ENCODE peak calls at places on chromosomes 6 and 20, in ten cellular contexts. N is LoVo; J is activated naive CD8-positive, alpha-beta T cell treated with anti-CD3 and anti-CD28 coated beads for 36 hours; L is NCI-H2081; E is GM20000; D is GM12878; K is C1 segment of cervical spinal cord; A is fibroblast of gingiva; Q is AG09319; I is stimulated activated CD8-positive, alpha-beta memory T cell treated with anti-CD3 and anti-CD28 coated beads, Interleukin-7, amount 100 ng/mL, for 4 hours. Y is an unnamed sample.
A peak's percentile ranks its signal among the peaks of the same experiment; 100 is the strongest.

GRCh38 chr6:148082044-148082443 is 260.6 kb upstream of the SASH1 start:
- DNase-seq in N (no peak), J (no peak), L (no peak), E (no peak), D (no peak), K (no peak), A (no peak), Q (no peak), I (no peak), Y (no peak)

GRCh38 chr6:10486215-10486614 is 34.9 kb upstream of the GCNT2 start:
- DNase-seq in N (no peak), J (no peak), L (no peak), E (no peak), D (no peak), K (no peak), A (no peak), Q (no peak), I (no peak), Y (no peak)

GRCh38 chr6:30940361-30941001 is at the start of gene MUCL3:
- DNase-seq in N (no peak), J (no peak), L (no peak), E (no peak), D (no peak), K (no peak), A (no peak), Q (no peak), I (no peak), Y (no peak)

GRCh38 chr6:138716017-138716416 is 57.6 kb upstream of the CCDC28A start:
- DNase-seq in N (no peak), J (no peak), L (no peak), E (peak; percentile 35), D (no peak), K (no peak), A (no peak), Q (no peak), I (no peak), Y (no peak)

GRCh38 chr20:25437153-25437581 is 29.7 kb downstream of the GINS1 start:
- DNase-seq in N (no peak), J (no peak), L (no peak), E (no peak), D (no peak), K (no peak), A (no peak), Q (no peak), I (no peak), Y (no peak)

GRCh38 chr20:62692176-62692575 is 16.5 kb upstream of the NTSR1 start:
- DNase-seq in N (no peak), J (no peak), L (no peak), E (no peak), D (no peak), K (no peak), A (no peak), Q (no peak), I (no peak), Y (no peak)

GRCh38 chr6:79646006-79646405 is 14.9 kb downstream of the SH3BGRL2 start:
- DNase-seq in N (no peak), J (peak; percentile 33), L (no peak), E (no peak), D (no peak), K (no peak), A (no peak), Q (no peak), I (no peak), Y (no peak)

GRCh38 chr6:2231438-2231837 is 14.0 kb downstream of the GMDS start:
- DNase-seq in N (no peak), J (no peak), L (no peak), E (no peak), D (no peak), K (no peak), A (peak; percentile 35), Q (no peak), I (no peak), Y (no peak)

GRCh38 chr20:63261808-63262528 is 7.7 kb upstream of the NKAIN4 start:
- DNase-seq in N (no peak), J (no peak), L (no peak), E (no peak), D (no peak), K (no peak), A (no peak), Q (no peak), I (no peak), Y (no peak)

GRCh38 chr6:158571826-158572652 is 12.1 kb downstream of the TMEM181 start:
- DNase-seq in N (peak; percentile 60), J (no peak), L (no peak), E (no peak), D (no peak), K (no peak), A (no peak), Q (no peak), I (no peak), Y (no peak)

GRCh38 chr20:22921595-22922421 is 113.3 kb upstream of the SSTR4 start:
- DNase-seq in N (peak; percentile 52), J (no peak), L (no peak), E (no peak), D (no peak), K (no peak), A (peak; percentile 66), Q (peak; percentile 66), I (no peak), Y (no peak)

GRCh38 chr6:138034229-138034628 is 73.0 kb downstream of the PERP start:
- DNase-seq in N (no peak), J (no peak), L (no peak), E (no peak), D (no peak), K (no peak), A (no peak), Q (no peak), I (no peak), Y (no peak)

GRCh38 chr6:81998432-81998831 is 246.0 kb upstream of the TENT5A start:
- DNase-seq in N (no peak), J (no peak), L (no peak), E (no peak), D (no peak), K (no peak), A (peak; percentile 80), Q (no peak), I (no peak), Y (no peak)